ENCODE peak calls at places on chromosomes 3 and 15, in ten cellular contexts. B, S, X, Y, G, N, H, I, M and O are unnamed samples.

GRCh38 chr15:42050484-42051255 is 29.8 kb upstream of the PLA2G4E start:
- DNase-seq in G (no peak), I (no peak), X (no peak), H (no peak), Y (no peak), B (no peak), N (no peak), M (no peak), S (no peak), O (no peak)

GRCh38 chr3:156230291-156230900 is 110.0 kb downstream of the KCNAB1 start:
- DNase-seq in S (no peak), I (no peak), B (no peak), M (no peak), H (no peak), Y (no peak), G (no peak), N (no peak), X (no peak), O (no peak)

GRCh38 chr3:185959609-185960517 is 22.0 kb upstream of the TRA2B start:
- DNase-seq in M (no peak), X (peak), B (no peak), N (no peak), G (no peak), S (no peak), I (no peak), Y (peak), H (no peak), O (peak)

GRCh38 chr3:36595531-36595930 is 168.8 kb downstream of the DCLK3 start:
- DNase-seq in H (no peak), Y (no peak), I (no peak), M (no peak), X (no peak), B (no peak), N (no peak), S (no peak), G (no peak), O (no peak)

GRCh38 chr15:70088887-70089691 is 8.6 kb downstream of the TLE3 start:
- DNase-seq in B (no peak), N (no peak), H (no peak), I (no peak), Y (no peak), S (no peak), X (no peak), G (no peak), M (no peak), O (no peak)

GRCh38 chr15:45326280-45326679 is 52.1 kb downstream of the GATM start:
- DNase-seq in S (no peak), H (no peak), B (no peak), M (no peak), Y (no peak), G (no peak), I (no peak), X (no peak), N (no peak), O (no peak)

GRCh38 chr3:149181179-149181578 is 40.5 kb downstream of the CP start:
- DNase-seq in X (no peak), Y (no peak), M (no peak), B (no peak), S (no peak), N (no peak), H (no peak), G (no peak), I (no peak), O (no peak)

GRCh38 chr3:155334897-155335883 is 41.7 kb upstream of the STRIT1 start:
- DNase-seq in Y (peak), N (no peak), M (no peak), X (no peak), B (no peak), H (no peak), I (no peak), S (no peak), G (no peak), O (no peak)

GRCh38 chr15:91926871-91927270 is 73.4 kb downstream of the SLCO3A1 start:
- DNase-seq in N (no peak), X (no peak), M (no peak), Y (no peak), B (no peak), G (no peak), I (no peak), H (no peak), S (no peak), O (no peak)

GRCh38 chr3:52253314-52254260 is 8.0 kb downstream of the PPM1M start:
- DNase-seq in G (peak), Y (peak), M (peak), N (no peak), S (no peak), H (peak), I (peak), X (peak), B (no peak), O (no peak)

GRCh38 chr15:89680282-89680873 is 1.2 kb upstream of the PLIN1 start:
- DNase-seq in Y (no peak), G (no peak), X (no peak), M (no peak), B (no peak), I (no peak), H (peak), S (peak), N (no peak), O (no peak)

GRCh38 chr3:119636194-119636593 is 24.2 kb downstream of the POPDC2 start:
- DNase-seq in S (no peak), I (no peak), N (no peak), X (no peak), G (no peak), H (no peak), B (no peak), Y (no peak), M (no peak), O (no peak)

GRCh38 chr15:31364301-31365031 is 37.8 kb downstream of the KLF13 start:
- DNase-seq in H (no peak), N (no peak), X (peak), S (peak), I (no peak), G (no peak), B (peak), M (no peak), Y (no peak), O (no peak)

GRCh38 chr3:16177962-16178627 is 3.6 kb downstream of the GALNT15 start:
- DNase-seq in M (peak), X (peak), N (peak), H (no peak), I (peak), G (peak), B (peak), Y (no peak), S (peak), O (peak)

GRCh38 chr3:184685646-184686045 is 26.2 kb downstream of the MAGEF1 start:
- DNase-seq in N (no peak), G (no peak), X (no peak), B (no peak), S (no peak), Y (no peak), H (no peak), M (no peak), I (no peak), O (peak)

GRCh38 chr3:142844339-142844977 is 44.4 kb downstream of the PCOLCE2 start:
- DNase-seq in N (peak), S (no peak), Y (peak), I (no peak), X (peak), G (no peak), M (no peak), B (no peak), H (no peak), O (peak)

GRCh38 chr15:91124155-91124554 is 24.1 kb downstream of the SV2B start:
- DNase-seq in H (peak), M (no peak), N (no peak), I (no peak), X (no peak), S (no peak), G (no peak), Y (no peak), B (no peak), O (no peak)

GRCh38 chr3:128563439-128563838 is 70.4 kb upstream of the GATA2 start:
- DNase-seq in N (no peak), M (no peak), X (no peak), H (no peak), B (no peak), G (no peak), I (no peak), Y (no peak), S (no peak), O (no peak)

GRCh38 chr15:59437777-59438574 is at the start of gene FAM81A:
- DNase-seq in G (peak), I (no peak), B (peak), H (peak), X (peak), S (peak), Y (no peak), M (no peak), N (peak), O (peak)